ENCODE peak calls at places on chromosomes 12 and 14, in four cellular contexts. One of them, this sample, is unnamed.

GRCh38 chr12:57181561-57182155 is 34.2 kb upstream of the LRP1-AS start:
- DNase-seq in upper lobe of left lung: no peak
- DNase-seq in heart left ventricle: no peak
- DNase-seq in body of pancreas: no peak
- DNase-seq in this sample: no peak

GRCh38 chr14:75981426-75981825 is 369 bp downstream of the TGFB3 start:
- DNase-seq in body of pancreas: peak; percentile 33
- DNase-seq in heart left ventricle: no peak
- DNase-seq in upper lobe of left lung: no peak
- DNase-seq in this sample: peak; percentile 68

GRCh38 chr14:68088463-68088862 is 268.9 kb downstream of the RAD51B start:
- DNase-seq in body of pancreas: no peak
- DNase-seq in upper lobe of left lung: no peak
- DNase-seq in heart left ventricle: no peak
- DNase-seq in this sample: no peak

GRCh38 chr14:67240168-67240932 is 885 bp upstream of the PALS1 start:
- DNase-seq in upper lobe of left lung: peak; percentile 86
- DNase-seq in heart left ventricle: peak; percentile 80
- DNase-seq in body of pancreas: peak; percentile 75
- DNase-seq in this sample: no peak

GRCh38 chr12:45232771-45233372 is 17.0 kb downstream of the ANO6 start:
- DNase-seq in heart left ventricle: no peak
- DNase-seq in body of pancreas: peak; percentile 26
- DNase-seq in upper lobe of left lung: no peak
- DNase-seq in this sample: no peak

GRCh38 chr12:79983969-79984629 is 49.2 kb upstream of the PPP1R12A start:
- DNase-seq in body of pancreas: no peak
- DNase-seq in upper lobe of left lung: no peak
- DNase-seq in heart left ventricle: no peak
- DNase-seq in this sample: no peak

GRCh38 chr14:99137001-99137700 is 134.8 kb downstream of the BCL11B start:
- DNase-seq in heart left ventricle: no peak
- DNase-seq in upper lobe of left lung: no peak
- DNase-seq in body of pancreas: no peak
- DNase-seq in this sample: no peak

GRCh38 chr12:100539209-100539608 is 34.3 kb upstream of the GAS2L3 start:
- DNase-seq in body of pancreas: no peak
- DNase-seq in upper lobe of left lung: no peak
- DNase-seq in heart left ventricle: no peak
- DNase-seq in this sample: no peak

GRCh38 chr12:30691122-30691879 is 4.4 kb downstream of the IPO8 start:
- DNase-seq in body of pancreas: no peak
- DNase-seq in upper lobe of left lung: no peak
- DNase-seq in heart left ventricle: no peak
- DNase-seq in this sample: no peak

GRCh38 chr14:59769586-59769985 is 101.0 kb downstream of the RTN1 start:
- DNase-seq in body of pancreas: no peak
- DNase-seq in upper lobe of left lung: no peak
- DNase-seq in heart left ventricle: no peak
- DNase-seq in this sample: no peak

GRCh38 chr14:60275932-60276331 is 26.9 kb downstream of the PPM1A start:
- DNase-seq in upper lobe of left lung: no peak
- DNase-seq in body of pancreas: no peak
- DNase-seq in heart left ventricle: no peak
- DNase-seq in this sample: no peak

GRCh38 chr12:57227315-57228115 is 2.0 kb upstream of the SHMT2 start:
- DNase-seq in heart left ventricle: no peak
- DNase-seq in upper lobe of left lung: no peak
- DNase-seq in body of pancreas: no peak
- DNase-seq in this sample: no peak

GRCh38 chr14:85702937-85703336 is 173.0 kb downstream of the FLRT2 start:
- DNase-seq in body of pancreas: no peak
- DNase-seq in upper lobe of left lung: no peak
- DNase-seq in heart left ventricle: no peak
- DNase-seq in this sample: no peak

GRCh38 chr14:26963696-26964095 is 365.9 kb upstream of the NOVA1 start:
- DNase-seq in upper lobe of left lung: no peak
- DNase-seq in heart left ventricle: no peak
- DNase-seq in body of pancreas: no peak
- DNase-seq in this sample: no peak

GRCh38 chr12:42564540-42564939 is 25.0 kb downstream of the PRICKLE1 start:
- DNase-seq in upper lobe of left lung: no peak
- DNase-seq in heart left ventricle: no peak
- DNase-seq in body of pancreas: no peak
- DNase-seq in this sample: no peak

GRCh38 chr12:19846561-19846960 is 407.3 kb downstream of the AEBP2 start:
- DNase-seq in upper lobe of left lung: no peak
- DNase-seq in heart left ventricle: no peak
- DNase-seq in body of pancreas: no peak
- DNase-seq in this sample: no peak

GRCh38 chr12:118432812-118433540 is 56.6 kb downstream of the SUDS3 start:
- DNase-seq in body of pancreas: no peak
- DNase-seq in heart left ventricle: no peak
- DNase-seq in upper lobe of left lung: no peak
- DNase-seq in this sample: no peak

GRCh38 chr14:53462931-53463778 is 310.0 kb upstream of the DDHD1 start:
- DNase-seq in upper lobe of left lung: no peak
- DNase-seq in heart left ventricle: no peak
- DNase-seq in body of pancreas: no peak
- DNase-seq in this sample: no peak

GRCh38 chr14:44962573-44963528 is 861 bp downstream of the TOGARAM1 start:
- DNase-seq in upper lobe of left lung: peak; percentile 86
- DNase-seq in heart left ventricle: peak; percentile 73
- DNase-seq in body of pancreas: peak; percentile 57
- DNase-seq in this sample: peak; percentile 17

GRCh38 chr12:12008232-12008850 is 62.4 kb upstream of the BCL2L14 start:
- DNase-seq in upper lobe of left lung: peak; percentile 52
- DNase-seq in body of pancreas: no peak
- DNase-seq in heart left ventricle: no peak
- DNase-seq in this sample: no peak

GRCh38 chr12:117309276-117309885 is 52.0 kb downstream of the NOS1 start:
- DNase-seq in heart left ventricle: no peak
- DNase-seq in upper lobe of left lung: no peak
- DNase-seq in body of pancreas: no peak
- DNase-seq in this sample: no peak

GRCh38 chr14:68683326-68683725 is 109.5 kb downstream of the ZFP36L1 start:
- DNase-seq in body of pancreas: no peak
- DNase-seq in upper lobe of left lung: no peak
- DNase-seq in heart left ventricle: no peak
- DNase-seq in this sample: no peak

GRCh38 chr14:31785574-31785973 is 224.4 kb downstream of the NUBPL start:
- DNase-seq in heart left ventricle: no peak
- DNase-seq in upper lobe of left lung: no peak
- DNase-seq in body of pancreas: no peak
- DNase-seq in this sample: no peak

GRCh38 chr14:105472496-105472991 is 2.1 kb upstream of the CRIP2 start:
- DNase-seq in body of pancreas: no peak
- DNase-seq in heart left ventricle: peak; percentile 88
- DNase-seq in upper lobe of left lung: no peak
- DNase-seq in this sample: no peak

GRCh38 chr12:27610380-27610779 is 85.9 kb upstream of the REP15 start:
- DNase-seq in upper lobe of left lung: no peak
- DNase-seq in body of pancreas: no peak
- DNase-seq in heart left ventricle: no peak
- DNase-seq in this sample: no peak

GRCh38 chr14:102138535-102138934 is 1.2 kb upstream of the WDR20 start:
- DNase-seq in upper lobe of left lung: no peak
- DNase-seq in heart left ventricle: no peak
- DNase-seq in body of pancreas: no peak
- DNase-seq in this sample: no peak

GRCh38 chr14:102140027-102140749 is 491 bp downstream of the WDR20 start:
- DNase-seq in upper lobe of left lung: peak; percentile 88
- DNase-seq in body of pancreas: peak; percentile 40
- DNase-seq in heart left ventricle: no peak
- DNase-seq in this sample: peak; percentile 35

GRCh38 chr14:102140750-102141145 is 1.1 kb downstream of the WDR20 start:
- DNase-seq in heart left ventricle: no peak
- DNase-seq in body of pancreas: no peak
- DNase-seq in upper lobe of left lung: no peak
- DNase-seq in this sample: no peak

GRCh38 chr14:102138935-102139247 is 806 bp upstream of the WDR20 start:
- DNase-seq in body of pancreas: no peak
- DNase-seq in upper lobe of left lung: no peak
- DNase-seq in heart left ventricle: no peak
- DNase-seq in this sample: no peak

DNA sequence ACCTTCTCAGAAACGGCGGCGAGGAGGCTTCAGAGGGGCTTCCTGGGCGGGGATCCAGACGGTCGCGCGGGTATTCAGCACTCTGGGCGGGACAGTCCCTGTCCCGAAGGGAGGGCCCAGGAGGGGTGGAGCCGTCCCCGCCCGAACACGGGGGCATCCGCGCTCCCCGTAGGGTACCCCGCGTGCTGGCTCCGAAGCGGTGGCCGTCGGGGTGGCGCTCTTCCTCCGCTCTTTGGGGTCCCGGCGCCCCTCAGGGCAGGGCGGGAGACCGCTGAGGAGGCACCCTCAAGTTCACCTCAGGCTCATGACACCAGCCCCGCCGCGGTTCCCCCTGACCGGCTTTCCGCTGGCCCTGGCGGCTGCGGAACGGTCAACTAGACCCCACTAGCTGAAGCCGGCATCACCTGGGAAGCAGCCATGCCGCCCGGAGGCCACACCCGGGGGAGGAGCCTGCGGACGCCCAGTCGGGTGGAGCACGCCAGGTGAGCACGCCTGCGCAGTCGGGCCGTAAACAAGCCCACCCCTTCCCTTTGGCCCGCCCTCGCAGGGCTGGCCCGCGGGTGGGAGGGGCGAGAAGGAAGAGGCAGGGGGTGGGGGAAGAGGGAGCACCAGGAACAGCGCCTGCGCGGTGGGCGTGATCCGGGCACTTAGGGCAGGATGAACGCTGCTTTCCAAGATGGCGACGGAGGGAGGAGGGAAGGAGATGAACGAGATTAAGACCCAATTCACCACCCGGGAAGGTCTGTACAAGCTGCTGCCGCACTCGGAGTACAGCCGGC is at the start of gene WDR20:
- DNase-seq in heart left ventricle: peak; percentile 99
- DNase-seq in upper lobe of left lung: peak; percentile 99
- DNase-seq in body of pancreas: peak; percentile 99
- DNase-seq in this sample: peak; percentile 93
- TF ChIP-seq POLR2A in heart left ventricle: peak; percentile 49
- TF ChIP-seq POLR2A in upper lobe of left lung: peak; percentile 53
- TF ChIP-seq POLR2A in body of pancreas: peak; percentile 69
- TF ChIP-seq POLR2A in this sample: peak; percentile 86

GRCh38 chr12:62466596-62467411 is at the start of gene MON2:
- DNase-seq in body of pancreas: peak; percentile 88
- DNase-seq in upper lobe of left lung: peak; percentile 97
- DNase-seq in heart left ventricle: peak; percentile 95
- DNase-seq in this sample: peak; percentile 82
- TF ChIP-seq POLR2A in body of pancreas: peak; percentile 90
- TF ChIP-seq POLR2A in upper lobe of left lung: peak; percentile 91
- TF ChIP-seq POLR2A in heart left ventricle: peak; percentile 78
- TF ChIP-seq POLR2A in this sample: peak; percentile 94

GRCh38 chr12:68749443-68749842 is 3.5 kb downstream of the SLC35E3 start:
- DNase-seq in upper lobe of left lung: no peak
- DNase-seq in heart left ventricle: no peak
- DNase-seq in body of pancreas: no peak
- DNase-seq in this sample: no peak

GRCh38 chr12:68745376-68745903 is 536 bp upstream of the SLC35E3 start:
- DNase-seq in heart left ventricle: no peak
- DNase-seq in upper lobe of left lung: no peak
- DNase-seq in body of pancreas: no peak
- DNase-seq in this sample: no peak

GRCh38 chr12:68743416-68743815 is 2.6 kb upstream of the SLC35E3 start:
- DNase-seq in heart left ventricle: no peak
- DNase-seq in body of pancreas: no peak
- DNase-seq in upper lobe of left lung: no peak
- DNase-seq in this sample: no peak

GRCh38 chr12:68746572-68747180 is 700 bp downstream of the SLC35E3 start:
- DNase-seq in heart left ventricle: peak; percentile 69
- DNase-seq in upper lobe of left lung: peak; percentile 29
- DNase-seq in body of pancreas: peak; percentile 53
- DNase-seq in this sample: peak; percentile 17

GRCh38 chr12:68745904-68746571 is at the start of gene SLC35E3:
- DNase-seq in upper lobe of left lung: peak; percentile 98
- DNase-seq in body of pancreas: peak; percentile 90
- DNase-seq in heart left ventricle: peak; percentile 97
- DNase-seq in this sample: peak; percentile 94
- TF ChIP-seq POLR2A in upper lobe of left lung: no peak
- TF ChIP-seq POLR2A in body of pancreas: peak; percentile 80
- TF ChIP-seq POLR2A in heart left ventricle: peak; percentile 79
- TF ChIP-seq POLR2A in this sample: peak; percentile 79

DNA sequence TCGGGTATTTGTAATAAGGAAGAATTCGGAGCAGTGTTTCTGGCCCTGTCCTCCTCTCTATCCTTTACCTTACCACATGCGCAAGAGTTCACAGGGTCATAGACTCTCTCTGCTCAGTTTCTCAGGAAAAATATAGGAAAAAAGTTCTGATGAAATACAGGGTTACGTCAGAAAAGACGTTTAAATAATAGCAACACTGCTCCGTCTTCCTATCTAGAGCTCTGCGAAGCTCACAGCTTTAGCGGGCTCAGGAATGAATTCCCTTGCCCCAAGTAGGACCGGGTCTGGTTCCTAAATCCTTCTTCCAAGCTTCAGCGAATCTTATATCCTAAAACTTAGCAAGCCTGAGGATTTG is 365 bp downstream of the CCDC59 start:
- DNase-seq in heart left ventricle: no peak
- DNase-seq in upper lobe of left lung: no peak
- DNase-seq in body of pancreas: no peak
- DNase-seq in this sample: no peak
- TF ChIP-seq POLR2A in heart left ventricle: no peak
- TF ChIP-seq POLR2A in upper lobe of left lung: no peak
- TF ChIP-seq POLR2A in body of pancreas: no peak
- TF ChIP-seq POLR2A in this sample: no peak

DNA sequence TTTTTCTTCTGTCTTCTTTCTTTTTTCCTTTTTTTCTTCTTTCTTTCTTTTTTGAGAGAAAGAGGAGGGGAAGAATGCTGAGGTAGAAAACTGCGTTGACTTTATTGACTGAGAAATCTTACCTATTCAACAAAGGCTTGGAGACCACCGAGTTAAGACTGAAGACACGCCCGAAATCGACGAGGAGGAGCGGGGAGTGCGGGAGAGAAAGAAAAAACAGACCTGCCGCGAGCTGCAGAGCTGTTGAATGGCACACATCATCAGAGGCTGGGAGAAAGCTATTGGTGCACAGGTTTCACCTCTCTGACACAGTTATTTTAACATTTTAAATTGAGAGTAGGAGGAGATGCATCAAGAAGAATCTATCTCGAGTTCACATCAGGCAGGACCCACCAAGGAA is 5.1 kb downstream of the ASCL1 start:
- DNase-seq in body of pancreas: no peak
- DNase-seq in upper lobe of left lung: no peak
- DNase-seq in heart left ventricle: no peak
- DNase-seq in this sample: no peak
- TF ChIP-seq POLR2A in body of pancreas: no peak
- TF ChIP-seq POLR2A in upper lobe of left lung: no peak
- TF ChIP-seq POLR2A in heart left ventricle: no peak
- TF ChIP-seq POLR2A in this sample: no peak

GRCh38 chr12:53452159-53453077 is 516 bp downstream of the PCBP2 start:
- DNase-seq in upper lobe of left lung: peak; percentile 96
- DNase-seq in body of pancreas: peak; percentile 88
- DNase-seq in heart left ventricle: peak; percentile 89
- DNase-seq in this sample: peak; percentile 61
- TF ChIP-seq POLR2A in upper lobe of left lung: peak; percentile 13
- TF ChIP-seq POLR2A in body of pancreas: no peak
- TF ChIP-seq POLR2A in heart left ventricle: peak; percentile 22
- TF ChIP-seq POLR2A in this sample: peak; percentile 65